ENCODE peak calls at places on chromosomes 1 and 21, in five cellular contexts. K is HepG2, L is K562, T is GM12878, Q is GM12892. U is an unnamed sample.

GRCh38 chr1:45437323-45437722 is 53.6 kb downstream of the TESK2 start:
- DNase-seq in K (no peak), Q (no peak), T (no peak), L (no peak), U (no peak)

GRCh38 chr1:111227875-111228747 is 598 bp downstream of the CHI3L2 start:
- DNase-seq in K (peak; percentile 96), L (no peak), T (no peak), Q (no peak), U (no peak)

GRCh38 chr21:44255519-44255981 is 6.1 kb downstream of the DNMT3L start:
- DNase-seq in K (no peak), Q (peak; percentile 5), L (no peak), T (no peak), U (no peak)

GRCh38 chr1:160408864-160409263 is 8.5 kb downstream of the VANGL2 start:
- DNase-seq in L (no peak), Q (no peak), T (no peak), K (no peak), U (no peak)

GRCh38 chr1:101366513-101367215 is 129.8 kb downstream of the S1PR1 start:
- DNase-seq in T (no peak), Q (no peak), K (no peak), L (no peak), U (no peak)

GRCh38 chr1:232218955-232219865 is 410.7 kb downstream of the SIPA1L2 start:
- DNase-seq in K (no peak), T (no peak), L (no peak), Q (no peak), U (no peak)

GRCh38 chr1:9315411-9316079 is 22.9 kb downstream of the SPSB1 start:
- DNase-seq in L (no peak), Q (no peak), T (peak; percentile 31), K (no peak), U (no peak)

GRCh38 chr21:38219049-38219628 is 37.7 kb upstream of the KCNJ15 start:
- DNase-seq in T (no peak), K (peak; percentile 48), L (peak; percentile 86), Q (peak; percentile 14), U (peak; percentile 18)

GRCh38 chr1:24964811-24965570 is 34.9 kb upstream of the RUNX3 start:
- DNase-seq in T (peak; percentile 96), K (no peak), L (no peak), Q (peak; percentile 84), U (peak; percentile 88)

GRCh38 chr1:235317179-235317578 is 10.8 kb downstream of the ARID4B start:
- DNase-seq in T (no peak), K (no peak), Q (no peak), L (no peak), U (no peak)

GRCh38 chr1:202589190-202589680 is 121.0 kb downstream of the SYT2 start:
- DNase-seq in Q (no peak), K (peak; percentile 88), L (no peak), T (no peak), U (no peak)

GRCh38 chr1:112906155-112906698 is 49.8 kb downstream of the SLC16A1 start:
- DNase-seq in K (no peak), L (peak; percentile 35), T (no peak), Q (no peak), U (no peak)

GRCh38 chr1:39977202-39977601 is 22.3 kb downstream of the MFSD2A start:
- DNase-seq in L (no peak), Q (no peak), K (no peak), T (no peak), U (no peak)

GRCh38 chr1:72547412-72547811 is 265.1 kb upstream of the NEGR1 start:
- DNase-seq in L (no peak), T (no peak), K (no peak), Q (no peak), U (no peak)

GRCh38 chr21:15050588-15051377 is 14.0 kb downstream of the NRIP1 start:
- DNase-seq in L (no peak), Q (no peak), K (no peak), T (no peak), U (no peak)

GRCh38 chr1:3910049-3910731 is 10.1 kb upstream of the C1orf174 start:
- DNase-seq in K (no peak), Q (no peak), T (no peak), L (no peak), U (no peak)

GRCh38 chr1:119453021-119453420 is 38.1 kb downstream of the HSD3B2 start:
- DNase-seq in L (no peak), K (no peak), T (no peak), Q (no peak), U (no peak)

GRCh38 chr21:17900281-17900989 is 81.3 kb upstream of the C21orf91 start:
- DNase-seq in T (no peak), K (no peak), Q (no peak), L (peak; percentile 13), U (no peak)

GRCh38 chr1:210087058-210087457 is 145.5 kb upstream of the SERTAD4 start:
- DNase-seq in Q (no peak), K (no peak), T (no peak), L (no peak), U (no peak)

GRCh38 chr1:34610063-34610462 is 144.8 kb upstream of the GJB5 start:
- DNase-seq in L (no peak), K (no peak), T (no peak), Q (no peak), U (no peak)

GRCh38 chr1:247456914-247457638 is 828 bp downstream of the OR2B11 start:
- DNase-seq in K (no peak), T (no peak), Q (no peak), L (no peak), U (no peak)

GRCh38 chr1:80171101-80171500 is 1164.6 kb upstream of the ADGRL4 start:
- DNase-seq in K (no peak), T (no peak), Q (no peak), L (no peak), U (no peak)

GRCh38 chr1:246512230-246512629 is 5.2 kb upstream of the SMYD3 start:
- DNase-seq in K (no peak), T (no peak), L (no peak), Q (no peak), U (no peak)

GRCh38 chr1:112141301-112141700 is 151.8 kb upstream of the KCND3 start:
- DNase-seq in Q (no peak), L (no peak), K (no peak), T (no peak), U (no peak)

GRCh38 chr1:87914396-87914795 is 585.7 kb downstream of the LMO4 start:
- DNase-seq in K (no peak), Q (no peak), L (no peak), T (no peak), U (no peak)

GRCh38 chr1:113042336-113043143 is 30.5 kb upstream of the LRIG2 start:
- DNase-seq in T (no peak), K (peak; percentile 68), Q (peak; percentile 42), L (peak; percentile 96), U (peak; percentile 39)

GRCh38 chr1:51915958-51916357 is 37.4 kb upstream of the NRDC start:
- DNase-seq in T (no peak), Q (no peak), K (no peak), L (no peak), U (no peak)

GRCh38 chr1:66311628-66312027 is 222.3 kb upstream of the SGIP1 start:
- DNase-seq in L (no peak), T (no peak), K (no peak), Q (no peak), U (no peak)

GRCh38 chr1:66313446-66313845 is 220.5 kb upstream of the SGIP1 start:
- DNase-seq in K (no peak), L (no peak), Q (no peak), T (no peak), U (no peak)

GRCh38 chr1:66311092-66311491 is 222.9 kb upstream of the SGIP1 start:
- DNase-seq in Q (no peak), L (no peak), K (no peak), T (no peak), U (no peak)

GRCh38 chr1:66309006-66309741 is 224.8 kb upstream of the SGIP1 start:
- DNase-seq in Q (no peak), K (no peak), L (no peak), T (no peak), U (no peak)

DNA sequence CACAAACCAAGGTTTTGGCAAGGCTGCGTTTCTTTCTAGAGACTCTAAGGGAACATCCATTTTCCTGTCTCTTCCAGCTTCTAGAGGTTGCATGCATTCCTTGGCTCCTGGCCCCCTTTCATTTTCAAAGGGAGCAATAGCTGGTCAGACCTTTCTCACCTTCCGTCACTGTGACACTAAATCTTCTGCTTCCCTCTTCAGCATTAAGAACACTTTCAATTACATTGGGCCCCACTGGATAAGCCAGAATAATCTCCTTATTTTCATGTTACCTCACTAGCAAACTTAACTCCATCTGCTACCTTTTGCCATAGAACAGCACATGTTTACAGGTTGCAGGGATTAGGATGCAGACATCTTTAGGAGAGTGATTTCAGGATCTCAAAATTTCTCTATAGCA is 221.6 kb upstream of the SGIP1 start:
- DNase-seq in K (no peak), T (no peak), Q (no peak), L (no peak), U (no peak)
- TF ChIP-seq TAF1 in K (no peak), T (no peak), Q (no peak), L (no peak), U (no peak)

GRCh38 chr1:163571950-163572349 is 250.2 kb downstream of the NUF2 start:
- DNase-seq in L (no peak), Q (no peak), T (no peak), K (no peak), U (no peak)
- TF ChIP-seq TAF1 in L (no peak), Q (no peak), T (no peak), K (no peak), U (no peak)

GRCh38 chr1:154616659-154617345 is 8.8 kb upstream of the ADAR start:
- DNase-seq in L (no peak), K (no peak), T (no peak), Q (no peak), U (no peak)
- TF ChIP-seq TAF1 in L (no peak), K (no peak), T (no peak), Q (no peak), U (no peak)

GRCh38 chr21:42703173-42703908 is 49.9 kb downstream of the PDE9A start:
- DNase-seq in L (no peak), T (no peak), K (no peak), Q (no peak), U (no peak)

GRCh38 chr21:42703936-42704335 is 50.5 kb downstream of the PDE9A start:
- DNase-seq in Q (no peak), K (no peak), T (no peak), L (no peak), U (no peak)

GRCh38 chr21:42699196-42699595 is 45.8 kb downstream of the PDE9A start:
- DNase-seq in Q (no peak), K (no peak), T (no peak), L (no peak), U (no peak)

GRCh38 chr21:42702720-42703119 is 49.3 kb downstream of the PDE9A start:
- DNase-seq in K (no peak), L (no peak), Q (no peak), T (no peak), U (no peak)

DNA sequence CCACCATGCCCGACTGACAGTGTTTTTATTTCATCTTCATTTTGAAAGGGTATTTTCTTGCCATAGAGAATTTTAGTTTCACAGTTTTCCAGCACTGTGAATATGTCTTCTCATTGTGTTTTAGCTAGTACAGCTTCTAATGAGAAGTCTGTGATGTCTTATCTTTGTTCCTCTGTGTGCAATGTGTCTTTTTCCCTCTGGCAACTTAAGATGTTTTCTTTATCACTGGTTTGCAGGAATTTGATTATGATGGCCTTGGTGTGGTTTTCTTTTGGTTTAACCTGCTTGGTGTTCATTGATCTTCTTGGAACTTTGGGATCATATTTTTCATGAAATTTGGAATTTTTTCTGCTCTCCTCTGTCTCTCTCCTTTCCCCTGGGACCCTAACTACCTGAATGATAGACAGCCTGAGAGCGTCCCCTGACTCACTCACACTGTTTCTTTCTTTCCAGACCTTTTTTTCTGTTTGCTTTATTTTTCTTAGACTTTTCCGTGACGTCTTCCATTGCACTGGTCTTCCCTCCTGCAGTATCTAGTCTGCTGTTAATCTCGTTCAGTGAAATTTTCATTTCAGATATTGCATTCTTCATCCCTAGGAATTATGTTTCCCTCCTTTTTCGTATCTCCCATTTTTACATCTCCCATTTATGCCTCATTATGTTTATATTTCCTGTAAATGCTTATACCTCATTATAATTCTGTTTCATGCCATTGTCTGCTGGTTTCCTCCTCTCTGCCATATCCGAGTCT is 48.5 kb downstream of the PDE9A start:
- DNase-seq in L (no peak), T (no peak), Q (no peak), K (no peak), U (no peak)
- TF ChIP-seq TAF1 in L (no peak), T (no peak), Q (no peak), K (no peak), U (no peak)